ENCODE peak calls at places on chromosomes 3 and 15, in eight cellular contexts. C is K562, J is ovary, O is HCT116, V is esophagus muscularis mucosa, X is HepG2, N is GM12892, I is lower leg skin. B is an unnamed sample.
A peak's percentile ranks its signal among the peaks of the same experiment; 100 is the strongest.

GRCh38 chr15:22888120-22888859 is 49.8 kb downstream of the NIPA2 start:
- DNase-seq in C (no peak), J (no peak), O (no peak), V (no peak), X (no peak), N (no peak), I (no peak), B (no peak)

GRCh38 chr3:47515864-47516319 is 2.4 kb upstream of the ELP6 start:
- DNase-seq in C (no peak), J (peak; percentile 33), O (no peak), V (no peak), X (no peak), N (no peak), I (no peak), B (no peak)

GRCh38 chr3:196322-197153 is at the start of gene CHL1:
- DNase-seq in C (no peak), J (peak; percentile 38), O (no peak), V (no peak), X (no peak), N (peak; percentile 17), I (peak; percentile 84), B (no peak)

GRCh38 chr3:59192473-59192872 is 142.6 kb upstream of the CFAP20DC start:
- DNase-seq in C (no peak), J (no peak), O (no peak), V (no peak), X (no peak), N (no peak), I (no peak), B (no peak)

GRCh38 chr3:180594631-180595348 is 7.2 kb upstream of the TTC14 start:
- DNase-seq in C (no peak), J (no peak), O (peak; percentile 22), V (no peak), X (peak; percentile 13), N (no peak), I (no peak), B (no peak)

GRCh38 chr3:149615731-149616221 is 42.0 kb downstream of the WWTR1 start:
- DNase-seq in C (peak; percentile 22), J (no peak), O (no peak), V (no peak), X (peak; percentile 48), N (no peak), I (no peak), B (no peak)

GRCh38 chr15:80072285-80072684 is 12.8 kb downstream of the ZFAND6 start:
- DNase-seq in C (peak; percentile 56), J (no peak), O (peak; percentile 87), V (no peak), X (peak; percentile 91), N (no peak), I (no peak), B (no peak)

GRCh38 chr3:127687228-127687737 is 14.5 kb downstream of the ABTB1 start:
- DNase-seq in C (no peak), J (no peak), O (no peak), V (no peak), X (no peak), N (no peak), I (no peak), B (no peak)

GRCh38 chr15:90870354-90871096 is 2.1 kb downstream of the FURIN start:
- DNase-seq in C (no peak), J (no peak), O (no peak), V (no peak), X (no peak), N (no peak), I (no peak), B (no peak)

GRCh38 chr15:90872481-90873184 is 4.2 kb downstream of the FURIN start:
- DNase-seq in C (peak; percentile 40), J (no peak), O (no peak), V (no peak), X (peak; percentile 56), N (peak; percentile 43), I (peak; percentile 85), B (peak; percentile 45)

GRCh38 chr15:90869601-90870353 is 1.4 kb downstream of the FURIN start:
- DNase-seq in C (peak; percentile 73), J (no peak), O (peak; percentile 85), V (no peak), X (no peak), N (no peak), I (peak; percentile 93), B (peak; percentile 40)

GRCh38 chr15:90871716-90872480 is 3.5 kb downstream of the FURIN start:
- DNase-seq in C (peak; percentile 72), J (no peak), O (no peak), V (no peak), X (no peak), N (peak; percentile 49), I (peak; percentile 76), B (peak; percentile 69)

GRCh38 chr15:90871097-90871715 is 2.8 kb downstream of the FURIN start:
- DNase-seq in C (peak; percentile 68), J (peak; percentile 38), O (no peak), V (no peak), X (no peak), N (peak; percentile 46), I (peak; percentile 89), B (no peak)
- TF ChIP-seq POLR2A in C (no peak), J (no peak), O (no peak), V (no peak), X (no peak), N (no peak), I (no peak), B (no peak)

DNA sequence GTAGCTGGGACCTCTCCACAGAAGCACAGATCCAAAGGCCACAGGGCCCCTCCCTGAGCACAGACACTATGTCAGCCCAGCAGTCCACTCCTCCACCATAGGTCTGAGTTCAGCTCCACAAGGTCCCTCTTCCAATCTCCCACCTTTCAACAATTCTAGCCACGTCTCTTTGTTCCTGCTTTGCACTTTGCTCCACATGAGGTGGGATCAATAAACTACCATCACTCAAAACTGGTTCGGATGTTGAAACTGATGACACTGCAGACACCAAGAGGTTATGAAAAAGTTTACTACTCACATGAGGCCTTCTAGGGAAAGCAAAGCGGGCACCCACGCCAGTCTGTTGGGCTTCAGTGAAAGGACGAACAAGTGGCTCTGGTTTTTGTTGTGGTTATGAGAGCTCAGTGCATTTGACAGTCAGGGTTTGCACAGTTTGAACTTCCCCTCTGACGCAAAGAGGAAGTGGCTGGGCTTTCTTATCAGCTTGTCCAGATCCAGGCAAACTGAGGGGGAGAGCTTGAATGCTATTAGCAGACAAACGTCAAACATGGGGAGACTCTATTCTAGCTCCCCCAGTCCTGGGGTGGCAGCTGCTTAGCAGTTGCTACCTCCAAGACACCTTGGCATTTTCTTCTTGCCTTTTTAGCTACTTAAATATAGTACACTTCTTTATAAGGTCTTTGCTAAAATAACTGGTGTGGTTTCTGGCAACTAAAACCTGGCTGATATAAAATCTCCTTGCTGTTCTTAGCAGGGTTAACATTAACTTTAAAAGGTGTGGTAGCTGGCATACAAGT is 37.8 kb downstream of the ZNF445 start:
- DNase-seq in C (peak; percentile 93), J (peak; percentile 41), O (no peak), V (peak; percentile 93), X (peak; percentile 97), N (peak; percentile 63), I (peak; percentile 91), B (peak; percentile 71)
- TF ChIP-seq POLR2A in C (peak; percentile 98), J (peak; percentile 13), O (no peak), V (no peak), X (peak; percentile 42), N (peak; percentile 61), I (no peak), B (no peak)

DNA sequence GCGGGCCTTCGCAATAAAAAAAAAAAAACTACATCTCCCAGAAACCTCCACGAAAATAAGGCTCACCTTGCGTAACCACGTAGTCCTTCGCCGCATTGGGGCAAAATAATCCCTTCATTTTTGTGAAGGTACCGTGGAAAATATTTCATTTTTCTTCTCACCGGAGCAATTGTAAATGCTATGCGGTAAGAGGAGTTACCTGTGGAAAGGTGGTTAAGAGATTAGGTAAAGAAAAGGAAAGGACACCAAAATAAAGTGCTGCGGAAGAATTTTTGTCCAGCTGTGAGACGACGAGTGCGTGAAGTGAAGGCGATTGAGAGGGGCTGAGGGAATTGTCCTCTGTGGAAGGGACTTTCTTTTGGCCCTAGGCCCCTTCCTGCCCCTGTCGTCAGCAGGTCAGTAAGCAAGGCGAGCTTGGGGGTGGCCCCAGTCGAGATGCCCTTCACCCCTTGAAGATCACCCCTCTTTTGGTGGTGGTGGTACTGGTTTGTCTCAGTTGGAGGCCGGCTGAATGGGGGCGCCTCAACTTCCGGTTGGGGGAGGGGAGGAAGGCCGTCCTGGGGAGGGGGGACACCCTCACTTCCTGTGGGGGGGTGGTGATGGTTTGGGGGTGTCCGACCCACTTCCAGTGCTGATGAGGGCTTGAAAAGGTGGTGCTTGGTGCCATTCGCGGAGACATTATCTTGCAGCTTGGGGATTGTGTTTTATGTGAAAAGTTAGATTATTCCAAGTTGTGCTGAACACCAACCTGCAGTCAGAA is at the start of gene HMG20A:
- DNase-seq in C (peak; percentile 65), J (peak; percentile 75), O (peak; percentile 86), V (no peak), X (peak; percentile 80), N (peak; percentile 32), I (peak; percentile 89), B (peak; percentile 45)
- TF ChIP-seq POLR2A in C (peak; percentile 93), J (peak; percentile 61), O (peak; percentile 51), V (no peak), X (peak; percentile 80), N (peak; percentile 86), I (no peak), B (peak; percentile 44)

GRCh38 chr3:12967751-12968209 is 105.4 kb downstream of the IQSEC1 start:
- DNase-seq in C (peak; percentile 100), J (peak; percentile 91), O (peak; percentile 66), V (peak; percentile 98), X (peak; percentile 88), N (peak; percentile 99), I (peak; percentile 96), B (peak; percentile 90)

GRCh38 chr3:12968541-12968940 is 104.7 kb downstream of the IQSEC1 start:
- DNase-seq in C (no peak), J (no peak), O (no peak), V (no peak), X (no peak), N (no peak), I (no peak), B (no peak)

GRCh38 chr3:12965999-12966846 is 107.0 kb downstream of the IQSEC1 start:
- DNase-seq in C (no peak), J (no peak), O (no peak), V (no peak), X (no peak), N (no peak), I (no peak), B (no peak)

GRCh38 chr3:12964713-12965612 is 108.3 kb downstream of the IQSEC1 start:
- DNase-seq in C (no peak), J (no peak), O (no peak), V (no peak), X (peak; percentile 98), N (no peak), I (no peak), B (no peak)

DNA sequence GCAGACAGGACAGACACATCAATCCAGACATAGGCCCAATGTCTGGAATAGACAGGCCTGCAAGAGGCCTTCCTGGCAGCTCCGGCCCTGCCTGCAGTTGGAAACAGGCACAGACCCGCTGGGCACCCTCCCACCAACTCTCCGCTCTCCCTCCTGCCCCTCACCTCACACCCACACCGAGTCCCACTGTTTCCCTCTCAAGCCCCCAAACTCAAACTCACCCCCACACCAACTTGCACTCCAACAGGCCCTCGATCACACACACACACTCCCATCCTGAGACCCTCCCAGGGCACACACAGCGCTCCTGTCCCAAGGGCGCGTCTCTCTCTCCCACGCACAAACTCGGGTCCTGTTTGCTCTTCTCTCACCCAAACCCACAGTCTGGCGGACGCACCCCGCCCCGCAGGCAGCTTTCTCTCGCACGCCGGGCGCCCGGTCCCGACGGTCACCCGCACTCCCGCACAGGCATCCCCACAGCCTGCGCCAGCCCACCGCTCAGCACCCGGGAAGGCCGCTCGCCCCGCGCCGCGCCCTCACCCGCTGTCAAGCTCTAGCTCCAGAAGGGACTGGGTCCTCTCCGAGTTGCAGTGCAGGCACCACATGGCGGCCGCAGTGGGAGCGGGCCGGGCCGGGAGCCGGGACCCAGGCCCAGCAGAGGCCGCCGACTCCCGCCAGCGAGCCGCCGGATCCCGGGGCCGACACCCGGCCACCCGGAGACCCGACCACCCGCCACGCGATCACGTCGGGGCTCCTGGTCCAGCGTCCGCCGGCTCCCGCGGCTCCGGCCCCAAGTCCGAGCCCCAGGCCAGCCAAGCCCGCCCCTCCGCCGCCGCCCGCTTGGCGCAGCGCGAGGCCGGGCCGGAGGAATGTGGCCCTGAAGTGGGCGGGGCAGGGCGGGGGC is 106.1 kb downstream of the IQSEC1 start:
- DNase-seq in C (no peak), J (no peak), O (no peak), V (no peak), X (no peak), N (peak; percentile 56), I (no peak), B (no peak)
- TF ChIP-seq POLR2A in C (peak; percentile 15), J (peak; percentile 49), O (peak; percentile 15), V (no peak), X (no peak), N (no peak), I (no peak), B (no peak)

B was measured in Peyer's patch.